ENCODE peak calls at places on chromosomes 4 and X, in ten cellular contexts. D is adrenal gland; N is neuronal stem cell; G is IMR-90; V is tibial artery; T is naive thymus-derived CD4-positive, alpha-beta T cell; R is H9; S is lung; J is Peyer's patch; X is neural progenitor cell. L is an unnamed sample. For H3K4me1, the result is how much of the 10 kb centered on the place peaks cover.

GRCh38 chr4:159508917-159509500 is 406.1 kb downstream of the RAPGEF2 start:
- DNase-seq in S (no peak), G (no peak), N (no peak), D (no peak), V (no peak), R (no peak), X (no peak), T (no peak), J (no peak), L (no peak)

GRCh38 chrX:7993873-7994272 is 66.7 kb upstream of the PNPLA4 start:
- DNase-seq in V (no peak), S (no peak), X (no peak), N (no peak), R (no peak), D (no peak), T (no peak), G (peak), J (no peak), L (no peak)

GRCh38 chr4:168558587-168558986 is 61.7 kb downstream of the PALLD start:
- DNase-seq in D (no peak), N (no peak), T (no peak), V (no peak), X (no peak), R (no peak), G (peak), J (no peak), S (no peak), L (no peak)

GRCh38 chr4:114015444-114015899 is 36.0 kb upstream of the ARSJ start:
- DNase-seq in R (no peak), X (no peak), S (no peak), J (no peak), N (no peak), G (peak), V (no peak), T (no peak), D (no peak), L (no peak)

GRCh38 chrX:80816051-80816450 is 6.4 kb upstream of the BRWD3 start:
- DNase-seq in X (no peak), D (no peak), N (no peak), R (no peak), G (no peak), V (no peak), T (no peak), S (no peak), J (no peak), L (no peak)

GRCh38 chr4:82777857-82778525 is 20.6 kb downstream of the SCD5 start:
- DNase-seq in G (no peak), R (peak), V (no peak), D (peak), J (no peak), T (no peak), S (no peak), X (no peak), N (no peak), L (no peak)

GRCh38 chrX:108186811-108187210 is 95.2 kb downstream of the ATG4A start:
- DNase-seq in J (no peak), N (no peak), S (no peak), R (no peak), G (peak), X (no peak), D (no peak), V (no peak), T (no peak), L (no peak)

GRCh38 chr4:102757681-102758080 is 3.1 kb downstream of the MANBA start:
- DNase-seq in T (no peak), V (no peak), X (no peak), G (no peak), J (no peak), N (no peak), S (no peak), R (no peak), D (no peak), L (no peak)

GRCh38 chr4:184370711-184371389 is 103.5 kb downstream of the IRF2 start:
- DNase-seq in T (no peak), D (no peak), X (no peak), J (no peak), G (peak), V (no peak), R (no peak), N (no peak), S (no peak), L (no peak)

GRCh38 chr4:190121759-190122158 is 51.8 kb upstream of the DUX4 start:
- DNase-seq in R (no peak), S (no peak), N (no peak), X (peak), T (no peak), J (no peak), V (no peak), D (no peak), G (no peak), L (no peak)

GRCh38 chr4:156255205-156255604 is 301.5 kb upstream of the CTSO start:
- DNase-seq in D (no peak), V (no peak), J (no peak), R (no peak), N (no peak), S (no peak), X (no peak), T (no peak), G (no peak), L (no peak)

GRCh38 chr4:186657766-186658165 is 65.9 kb downstream of the FAT1 start:
- DNase-seq in N (no peak), J (no peak), R (no peak), X (peak), T (no peak), D (no peak), S (no peak), G (peak), V (no peak), L (no peak)

GRCh38 chr4:99352602-99353580 is at the start of gene ADH1C:
- DNase-seq in T (no peak), V (no peak), D (no peak), R (no peak), N (no peak), S (no peak), G (peak), X (no peak), J (no peak), L (no peak)

GRCh38 chr4:80126435-80126834 is 53.4 kb upstream of the ANTXR2 start:
- DNase-seq in N (no peak), R (no peak), T (no peak), G (no peak), V (no peak), D (no peak), S (no peak), X (no peak), J (no peak), L (no peak)

GRCh38 chrX:124228849-124229248 is 103.6 kb upstream of the TEX13D start:
- DNase-seq in J (no peak), V (no peak), T (no peak), S (no peak), X (peak), D (no peak), G (no peak), R (no peak), N (no peak), L (no peak)

GRCh38 chr4:119286377-119287002 is 35.4 kb downstream of the FABP2 start:
- DNase-seq in R (no peak), T (peak), S (no peak), N (peak), D (peak), G (peak), J (no peak), X (peak), V (no peak), L (no peak)

GRCh38 chr4:15703439-15703838 is 574 bp downstream of the BST1 start:
- DNase-seq in N (no peak), S (no peak), T (no peak), J (no peak), R (no peak), G (no peak), X (no peak), D (no peak), V (no peak), L (no peak)

GRCh38 chr4:89535251-89535650 is 227.7 kb upstream of the GPRIN3 start:
- DNase-seq in T (no peak), G (peak), R (no peak), J (no peak), N (no peak), V (no peak), D (no peak), X (no peak), S (no peak), L (no peak)

GRCh38 chr4:2065106-2065930 is 6.2 kb downstream of the NAT8L start:
- DNase-seq in J (no peak), S (no peak), R (no peak), V (peak), T (no peak), D (no peak), N (no peak), X (no peak), G (no peak), L (no peak)

GRCh38 chr4:59537231-59537886 is 1662.8 kb upstream of the ADGRL3 start:
- DNase-seq in N (no peak), G (no peak), D (no peak), T (no peak), R (no peak), V (no peak), X (no peak), S (no peak), J (no peak), L (no peak)

GRCh38 chr4:39621582-39621981 is 17.1 kb downstream of the SMIM14 start:
- DNase-seq in D (peak), R (peak), G (peak), J (no peak), X (no peak), T (no peak), N (no peak), V (peak), S (peak), L (no peak)

GRCh38 chr4:153788064-153788418 is 842 bp downstream of the SFRP2 start:
- DNase-seq in D (no peak), T (no peak), V (no peak), G (no peak), X (peak), J (no peak), S (no peak), R (no peak), N (no peak), L (no peak)

GRCh38 chr4:48781968-48782367 is 1.9 kb upstream of the FRYL start:
- DNase-seq in V (no peak), R (no peak), S (no peak), N (no peak), G (no peak), T (no peak), X (no peak), D (no peak), J (no peak), L (no peak)

GRCh38 chr4:149291463-149291862 is 524.2 kb downstream of the IQCM start:
- DNase-seq in S (no peak), T (no peak), J (no peak), G (peak), R (no peak), X (no peak), N (no peak), V (no peak), D (peak), L (no peak)

GRCh38 chr4:8865681-8866310 is 5.8 kb downstream of the HMX1 start:
- DNase-seq in J (no peak), D (no peak), N (no peak), V (no peak), G (no peak), R (no peak), S (no peak), T (no peak), X (no peak), L (no peak)

GRCh38 chr4:27721193-27721592 is 860.6 kb downstream of the STIM2 start:
- DNase-seq in V (no peak), S (no peak), R (no peak), D (no peak), G (no peak), J (no peak), T (no peak), X (no peak), N (no peak), L (no peak)
- H3K4me1 ChIP-seq in V (under half), S (under half), R (under half), D (under half), G (under half), J (under half), T (under half), X (under half), N (under half), L (under half)

GRCh38 chrX:79094075-79094832 is 50.2 kb upstream of the GPR174 start:
- DNase-seq in S (no peak), X (no peak), N (no peak), V (no peak), R (no peak), D (no peak), T (no peak), J (no peak), G (no peak), L (no peak)
- H3K4me1 ChIP-seq in S (under half), X (under half), N (under half), V (under half), R (under half), D (under half), T (under half), J (under half), G (under half), L (under half)

GRCh38 chrX:19774905-19775304 is 112.5 kb downstream of the SH3KBP1 start:
- DNase-seq in S (no peak), N (no peak), D (no peak), J (no peak), G (no peak), T (no peak), X (no peak), V (no peak), R (no peak), L (peak)

GRCh38 chrX:19772759-19773623 is 114.4 kb downstream of the SH3KBP1 start:
- DNase-seq in V (no peak), T (no peak), D (no peak), S (no peak), X (no peak), R (no peak), N (no peak), J (no peak), G (no peak), L (no peak)

GRCh38 chrX:19765628-19766027 is 121.8 kb downstream of the SH3KBP1 start:
- DNase-seq in R (no peak), T (no peak), S (no peak), X (no peak), N (no peak), J (no peak), V (no peak), D (no peak), G (no peak), L (no peak)

GRCh38 chrX:19772306-19772705 is 115.1 kb downstream of the SH3KBP1 start:
- DNase-seq in G (peak), N (no peak), S (no peak), V (no peak), D (no peak), X (no peak), J (no peak), R (no peak), T (no peak), L (no peak)

DNA sequence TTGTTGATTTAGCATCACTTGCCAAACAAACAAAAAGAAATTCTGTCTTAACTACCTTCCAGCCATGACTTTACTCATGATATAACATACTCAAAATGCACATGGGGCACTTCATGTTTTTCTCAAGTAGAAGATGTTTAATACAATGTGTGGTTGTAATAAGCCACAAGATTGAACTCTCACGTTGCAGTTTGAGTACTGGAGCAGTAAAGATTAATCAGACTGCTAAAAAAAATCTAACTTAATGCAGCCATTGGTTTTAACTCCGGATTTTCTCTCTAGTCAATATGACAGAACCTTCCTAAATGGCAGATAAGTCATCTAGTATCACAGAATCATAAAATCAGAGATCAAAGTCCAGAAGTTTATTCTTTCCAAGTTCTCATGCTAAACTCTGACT is 117.9 kb downstream of the SH3KBP1 start:
- DNase-seq in G (no peak), T (no peak), R (no peak), S (no peak), X (no peak), D (no peak), J (no peak), V (no peak), N (no peak), L (no peak)
- H3K4me1 ChIP-seq in G (under half), T (under half), R (under half), S (under half), X (under half), D (under half), J (under half), V (under half), N (under half), L (under half)

GRCh38 chr4:123744664-123745290 is 348.2 kb downstream of the SPRY1 start:
- DNase-seq in S (peak), V (peak), N (no peak), D (peak), T (no peak), G (peak), J (no peak), R (no peak), X (no peak), L (no peak)
- H3K4me1 ChIP-seq in S (under half), V (under half), N (under half), D (under half), T (under half), G (under half), J (under half), R (under half), X (under half), L (under half)

DNA sequence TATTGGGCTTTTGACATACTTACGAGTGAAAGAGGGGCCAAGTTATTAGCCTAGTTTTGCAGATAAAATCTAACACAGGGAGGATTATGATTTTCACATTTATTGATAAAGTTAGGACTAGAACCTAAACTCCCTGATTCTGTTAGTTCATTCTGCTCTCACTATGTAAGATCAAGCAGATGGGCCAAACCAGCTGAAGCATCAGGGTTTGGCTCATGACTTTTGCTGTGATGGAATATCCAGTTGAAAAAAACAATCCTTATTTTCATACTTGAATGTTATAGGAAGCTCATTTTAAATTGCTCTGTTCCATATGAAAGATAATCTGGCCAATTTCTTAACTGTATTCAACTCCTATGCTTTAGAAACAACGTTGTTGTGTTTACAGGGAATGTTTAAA is 21.2 kb downstream of the SPRY1 start:
- DNase-seq in V (no peak), G (no peak), T (no peak), X (no peak), N (no peak), J (no peak), S (no peak), R (no peak), D (no peak), L (no peak)
- H3K4me1 ChIP-seq in V (under half), G (under half), T (under half), X (under half), N (under half), J (under half), S (under half), R (under half), D (under half), L (under half)

DNA sequence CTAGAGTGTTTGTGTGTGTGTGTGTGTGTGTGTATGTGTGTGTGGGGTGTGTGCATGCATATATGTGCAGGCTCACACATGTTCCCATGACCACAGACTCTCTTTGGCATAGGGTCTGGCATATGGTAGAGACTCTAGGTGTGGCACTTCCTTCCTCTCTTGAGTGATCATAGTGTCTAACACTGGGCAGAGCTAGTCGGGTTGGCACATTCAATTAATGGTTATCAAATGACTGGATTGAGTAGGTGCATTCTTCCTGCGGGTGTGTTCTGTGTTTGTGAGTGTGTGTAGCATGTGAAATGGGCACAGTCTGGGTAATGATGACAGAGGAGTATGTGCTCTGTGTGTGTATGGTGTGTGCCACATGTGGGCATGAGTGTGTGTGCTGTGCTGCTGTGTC is 106.5 kb downstream of the EFNB1 start:
- DNase-seq in J (no peak), V (no peak), N (no peak), S (no peak), X (no peak), G (no peak), T (no peak), D (peak), R (no peak), L (no peak)
- H3K4me1 ChIP-seq in J (under half), V (under half), N (under half), S (under half), X (under half), G (under half), T (under half), D (under half), R (under half), L (under half)

GRCh38 chr4:140239311-140239710 is 85.3 kb upstream of the MAML3 start:
- DNase-seq in J (no peak), T (no peak), N (no peak), R (no peak), D (no peak), G (no peak), S (no peak), X (no peak), V (no peak), L (no peak)

GRCh38 chr4:140237616-140238352 is 83.8 kb upstream of the MAML3 start:
- DNase-seq in J (no peak), X (peak), V (peak), S (peak), N (peak), R (peak), T (no peak), D (peak), G (peak), L (no peak)

GRCh38 chr4:140242357-140243284 is 88.6 kb upstream of the MAML3 start:
- DNase-seq in T (no peak), G (no peak), S (no peak), D (no peak), V (no peak), X (no peak), N (no peak), R (no peak), J (peak), L (no peak)

GRCh38 chr4:140238353-140239041 is 84.5 kb upstream of the MAML3 start:
- DNase-seq in V (peak), S (peak), G (peak), J (peak), N (peak), X (peak), T (no peak), R (peak), D (peak), L (no peak)

GRCh38 chr4:140240237-140240636 is 86.3 kb upstream of the MAML3 start:
- DNase-seq in D (no peak), N (no peak), J (no peak), V (no peak), T (no peak), S (no peak), G (no peak), X (no peak), R (no peak), L (no peak)
- H3K4me1 ChIP-seq in D (under half), N (under half), J (under half), V (under half), T (under half), S (under half), G (under half), X (half or more), R (under half), L (under half)

GRCh38 chrX:154529206-154529612 is 13.2 kb upstream of the FAM3A start:
- DNase-seq in T (no peak), N (no peak), S (no peak), X (no peak), V (no peak), J (no peak), G (peak), D (peak), R (no peak), L (no peak)
- H3K4me1 ChIP-seq in T (under half), N (under half), S (under half), X (under half), V (under half), J (under half), G (under half), D (under half), R (under half), L (under half)

DNA sequence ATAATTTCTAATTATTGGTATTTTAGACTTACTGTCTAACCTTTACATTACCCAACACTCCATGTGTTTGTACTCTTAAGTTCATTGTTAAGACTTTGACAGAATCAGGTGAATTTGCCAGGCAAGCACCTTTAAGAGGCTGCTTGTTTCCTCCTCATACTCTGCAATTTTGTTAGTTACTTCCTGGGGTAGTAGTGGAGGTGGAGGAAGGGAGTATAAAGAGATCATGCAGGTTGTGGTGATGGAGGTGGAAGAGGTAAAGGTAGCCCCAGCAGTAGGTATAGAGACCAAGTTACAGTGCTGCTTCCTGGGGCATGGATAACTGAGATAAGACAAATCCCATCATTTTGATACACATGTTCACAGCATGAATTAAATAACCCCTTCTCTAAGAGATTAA is 6.7 kb downstream of the WDR44 start:
- DNase-seq in X (no peak), R (no peak), T (no peak), S (no peak), J (no peak), N (no peak), V (no peak), D (no peak), G (no peak), L (no peak)
- H3K4me1 ChIP-seq in X (under half), R (under half), T (under half), S (under half), J (under half), N (under half), V (under half), D (under half), G (under half), L (under half)